ENCODE peak calls at places on chromosomes 4 and X, in eight cellular contexts. P is activated B cell treated with CpG ODN at 0.5 μM for 24 hours, R is fibroblast of the conjunctiva, K is WTC11, I is GOT3, Z is adrenal gland, H is astrocyte of the hippocampus, V is neural progenitor cell. E is an unnamed sample.

GRCh38 chr4:177108708-177109107 is 201.0 kb upstream of the NEIL3 start:
- DNase-seq in H (peak), Z (no peak), P (no peak), K (no peak), R (peak), V (peak), I (no peak), E (no peak)

GRCh38 chr4:67167849-67168248 is 377.5 kb downstream of the CENPC start:
- DNase-seq in K (no peak), Z (no peak), R (no peak), H (no peak), I (no peak), V (no peak), P (no peak), E (no peak)

GRCh38 chr4:3112979-3113469 is 38.5 kb downstream of the HTT start:
- DNase-seq in I (no peak), P (no peak), H (peak), K (no peak), V (no peak), R (no peak), Z (no peak), E (no peak)

GRCh38 chrX:29872831-29873230 is 342.5 kb upstream of the MAGEB2 start:
- DNase-seq in R (no peak), K (no peak), V (no peak), P (no peak), H (no peak), Z (no peak), I (no peak), E (no peak)

GRCh38 chr4:2689825-2690700 is 66.1 kb downstream of the TNIP2 start:
- DNase-seq in R (no peak), K (no peak), V (no peak), P (peak), H (peak), I (no peak), Z (peak), E (no peak)

GRCh38 chr4:187550256-187550950 is 445.2 kb upstream of the ZFP42 start:
- DNase-seq in H (peak), K (no peak), P (no peak), I (no peak), V (no peak), Z (no peak), R (no peak), E (no peak)

GRCh38 chrX:120244735-120245498 is 5.7 kb upstream of the ZBTB33 start:
- DNase-seq in Z (peak), K (peak), R (peak), V (peak), I (peak), H (peak), P (peak), E (peak)

GRCh38 chr4:83285022-83285387 is 407 bp upstream of the COQ2 start:
- DNase-seq in V (peak), P (no peak), I (peak), R (peak), H (peak), K (no peak), Z (peak), E (no peak)

GRCh38 chrX:79133897-79134296 is 10.6 kb upstream of the GPR174 start:
- DNase-seq in V (no peak), Z (no peak), I (no peak), P (no peak), R (no peak), K (no peak), H (no peak), E (no peak)

GRCh38 chr4:69689530-69690111 is 36.6 kb upstream of the UGT2A1 start:
- DNase-seq in H (peak), Z (peak), K (no peak), R (peak), I (no peak), P (no peak), V (peak), E (no peak)